ENCODE peak calls at places on chromosome 4, in ten cellular contexts. S is Calu3, F is mucosa of descending colon, L is upper lobe of right lung, W is neural crest cell, O is lower leg skin, A is fibroblast of lung, Q is tibial artery, B is WTC11, M is ovary. G is an unnamed sample.
A peak's percentile ranks its signal among the peaks of the same experiment; 100 is the strongest.

GRCh38 chr4:38060829-38061431 is 100.7 kb downstream of the PTTG2 start:
- DNase-seq in B (no peak), S (no peak), M (no peak), W (no peak), Q (no peak), F (no peak), O (no peak), A (peak; percentile 64), L (no peak), G (no peak)

GRCh38 chr4:11488657-11489448 is 60.2 kb upstream of the HS3ST1 start:
- DNase-seq in Q (no peak), B (no peak), W (no peak), A (peak; percentile 49), O (no peak), S (no peak), M (no peak), F (no peak), L (no peak), G (no peak)

GRCh38 chr4:84722720-84723119 is 139.8 kb downstream of the CDS1 start:
- DNase-seq in S (no peak), A (no peak), M (no peak), O (no peak), B (no peak), W (no peak), L (no peak), F (no peak), Q (no peak), G (no peak)

GRCh38 chr4:143921160-143921559 is 15.8 kb upstream of the GYPE start:
- DNase-seq in B (no peak), M (no peak), L (no peak), O (no peak), A (no peak), S (no peak), W (no peak), F (no peak), Q (no peak), G (no peak)

GRCh38 chr4:173024203-173024602 is 144.4 kb upstream of the GALNT7 start:
- DNase-seq in B (no peak), F (no peak), W (no peak), S (no peak), Q (no peak), L (no peak), A (no peak), M (no peak), O (no peak), G (no peak)

GRCh38 chr4:133151681-133152329 is 2.7 kb downstream of the PCDH10 start:
- DNase-seq in W (peak; percentile 39), B (peak; percentile 75), S (no peak), L (no peak), F (peak; percentile 29), Q (no peak), O (peak; percentile 77), A (peak; percentile 64), M (peak; percentile 35), G (peak; percentile 59)

GRCh38 chr4:177128306-177128705 is 181.4 kb upstream of the NEIL3 start:
- DNase-seq in B (no peak), L (no peak), W (no peak), Q (no peak), F (no peak), A (peak; percentile 82), S (peak; percentile 2), M (no peak), O (no peak), G (no peak)

GRCh38 chr4:5863461-5864113 is 29.3 kb downstream of the CRMP1 start:
- DNase-seq in S (peak; percentile 4), O (no peak), L (no peak), A (peak; percentile 98), F (no peak), M (no peak), Q (no peak), B (no peak), W (no peak), G (no peak)

GRCh38 chr4:141575884-141576283 is 60.5 kb upstream of the IL15 start:
- DNase-seq in M (no peak), O (no peak), L (no peak), F (no peak), S (no peak), Q (no peak), A (no peak), W (no peak), B (no peak), G (no peak)

GRCh38 chr4:81912420-81912819 is 440.7 kb upstream of the RASGEF1B start:
- DNase-seq in F (no peak), W (no peak), L (no peak), S (no peak), O (no peak), M (no peak), A (no peak), B (no peak), Q (no peak), G (no peak)

GRCh38 chr4:80878218-80878617 is 152.3 kb upstream of the BMP3 start:
- DNase-seq in L (no peak), S (no peak), M (no peak), B (no peak), F (no peak), O (no peak), W (no peak), Q (no peak), A (peak; percentile 9), G (no peak)

GRCh38 chr4:112523008-112523440 is 7.0 kb upstream of the NEUROG2 start:
- DNase-seq in F (no peak), M (no peak), A (peak; percentile 57), L (no peak), Q (no peak), O (no peak), B (peak; percentile 83), W (peak; percentile 46), S (peak; percentile 9), G (peak; percentile 77)

DNA sequence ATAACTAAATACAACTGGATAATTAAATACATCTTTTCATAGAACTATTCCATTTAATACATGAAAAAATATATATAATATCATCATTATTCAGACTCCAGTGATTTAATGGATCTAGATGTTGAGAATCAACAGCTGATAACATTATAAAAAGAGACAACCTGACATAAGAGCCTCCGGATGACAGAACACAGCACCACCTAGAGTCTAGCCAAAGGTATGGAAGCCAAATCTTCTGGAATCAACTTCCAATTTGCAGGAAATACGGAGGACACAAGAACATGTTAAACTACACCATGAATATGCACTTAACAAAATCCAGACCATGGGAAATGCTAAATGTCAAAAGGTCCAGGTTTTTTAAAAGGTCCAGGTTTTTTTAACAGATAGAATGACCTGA is 55.0 kb downstream of the LRBA start:
- DNase-seq in Q (no peak), A (peak; percentile 38), L (no peak), M (no peak), W (no peak), F (no peak), S (peak; percentile 10), O (no peak), B (no peak), G (no peak)
- TF ChIP-seq CTCF in Q (peak; percentile 27), A (peak; percentile 63), L (peak; percentile 48), M (no peak), W (peak; percentile 51), F (no peak), S (peak; percentile 25), O (no peak), B (peak; percentile 25), G (no peak)

GRCh38 chr4:121272526-121272925 is 108.3 kb downstream of the QRFPR start:
- DNase-seq in Q (no peak), B (no peak), A (peak; percentile 85), W (no peak), M (no peak), O (no peak), S (no peak), F (no peak), L (no peak), G (no peak)
- TF ChIP-seq CTCF in Q (no peak), B (no peak), A (no peak), W (no peak), M (no peak), O (no peak), S (no peak), F (no peak), L (no peak), G (no peak)

DNA sequence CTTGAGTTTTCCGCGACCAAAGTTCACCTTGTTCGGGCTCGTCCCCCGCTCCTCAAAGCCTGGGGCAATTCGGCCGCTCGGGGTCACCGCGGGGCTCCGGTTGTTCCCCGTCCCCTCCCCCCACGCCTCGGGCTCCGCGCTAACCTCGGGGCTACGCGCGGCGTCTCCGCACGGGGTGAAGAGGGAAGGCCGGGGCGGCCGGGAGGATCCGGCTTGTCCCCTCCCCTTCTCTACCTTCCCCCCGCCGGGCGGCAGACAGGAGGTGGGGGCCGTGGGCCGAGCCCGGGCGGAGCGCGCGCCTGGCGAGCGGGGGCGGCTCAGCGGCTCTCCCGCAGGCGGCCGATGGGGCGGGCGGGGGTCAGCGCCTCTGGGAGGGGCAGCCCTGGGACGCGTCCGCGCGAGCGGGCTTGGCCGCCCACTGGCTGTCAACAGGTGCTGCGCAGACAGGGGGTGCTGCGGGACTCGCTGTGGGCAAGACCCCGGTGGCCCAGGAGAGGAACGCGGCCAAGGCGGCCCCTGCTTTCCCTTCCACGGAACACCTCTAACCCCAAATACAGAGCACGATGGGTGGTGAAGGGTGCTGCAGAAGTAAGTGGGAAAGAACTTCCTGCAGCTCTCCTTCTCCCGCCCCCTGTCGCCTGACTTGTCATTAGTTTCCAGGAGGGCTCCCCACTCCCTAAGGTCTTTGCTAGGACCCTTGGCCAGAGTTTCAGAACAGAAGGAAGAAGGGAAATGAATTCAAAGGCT is at the start of gene PDGFC:
- DNase-seq in F (peak; percentile 69), W (peak; percentile 72), Q (peak; percentile 77), M (peak; percentile 87), L (peak; percentile 95), B (peak; percentile 86), S (peak; percentile 85), O (peak; percentile 95), A (peak; percentile 84), G (peak; percentile 85)
- TF ChIP-seq CTCF in F (no peak), W (peak; percentile 63), Q (peak; percentile 35), M (peak; percentile 58), L (peak; percentile 38), B (no peak), S (peak; percentile 55), O (no peak), A (peak; percentile 23), G (peak; percentile 55)

GRCh38 chr4:118076958-118077766 is 42.9 kb downstream of the NDST3 start:
- DNase-seq in L (no peak), S (no peak), B (peak; percentile 57), F (peak; percentile 25), M (no peak), O (no peak), Q (no peak), W (no peak), A (peak; percentile 0), G (peak; percentile 27)
- TF ChIP-seq CTCF in L (peak; percentile 33), S (peak; percentile 12), B (peak; percentile 41), F (no peak), M (no peak), O (no peak), Q (no peak), W (peak; percentile 47), A (peak; percentile 56), G (peak; percentile 60)

GRCh38 chr4:15681372-15682339 is at the start of gene FAM200B:
- DNase-seq in B (peak; percentile 100), Q (peak; percentile 98), S (peak; percentile 98), L (peak; percentile 99), W (peak; percentile 100), M (peak; percentile 100), O (peak; percentile 100), A (peak; percentile 97), F (peak; percentile 99), G (peak; percentile 100)
- TF ChIP-seq CTCF in B (no peak), Q (peak; percentile 29), S (no peak), L (peak; percentile 10), W (no peak), M (peak; percentile 39), O (no peak), A (no peak), F (no peak), G (no peak)